ENCODE peak calls at places on chromosomes 16 and 17, in four cellular contexts. A is body of pancreas, G is lower lobe of right lung, J is psoas muscle. H is an unnamed sample.

GRCh38 chr16:77788196-77789084 is at the start of gene VAT1L:
- DNase-seq in J (no peak), G (no peak), A (no peak), H (peak; percentile 69)

GRCh38 chr17:58191259-58191896 is 1.1 kb upstream of the EPX start:
- DNase-seq in A (no peak), G (no peak), J (no peak), H (no peak)

GRCh38 chr17:5241861-5242671 is 7.4 kb upstream of the SCIMP start:
- DNase-seq in J (no peak), G (no peak), A (no peak), H (no peak)

GRCh38 chr17:50157891-50158290 is 7.4 kb upstream of the PPP1R9B start:
- DNase-seq in J (no peak), A (no peak), G (no peak), H (no peak)

GRCh38 chr16:68328860-68329370 is 18.1 kb downstream of the PRMT7 start:
- DNase-seq in G (no peak), A (no peak), J (no peak), H (no peak)

GRCh38 chr17:29570521-29570920 is 2.0 kb downstream of the TP53I13 start:
- DNase-seq in G (no peak), A (no peak), J (no peak), H (no peak)

GRCh38 chr17:64172510-64172909 is 42.6 kb upstream of the ERN1 start:
- DNase-seq in G (no peak), A (no peak), J (no peak), H (no peak)

GRCh38 chr17:14046978-14047377 is 22.3 kb upstream of the COX10 start:
- DNase-seq in G (no peak), A (no peak), J (no peak), H (no peak)

GRCh38 chr17:56230660-56231059 is 77.4 kb downstream of the ANKFN1 start:
- DNase-seq in A (no peak), G (no peak), J (peak; percentile 27), H (no peak)

GRCh38 chr17:69539274-69539673 is 124.8 kb downstream of the MAP2K6 start:
- DNase-seq in J (no peak), A (no peak), G (no peak), H (no peak)

GRCh38 chr16:83206426-83206825 is 579.7 kb downstream of the CDH13 start:
- DNase-seq in J (no peak), A (no peak), G (no peak), H (no peak)

GRCh38 chr17:3923466-3924190 is 7.4 kb upstream of the P2RX1 start:
- DNase-seq in J (no peak), A (no peak), G (no peak), H (no peak)

GRCh38 chr16:4687416-4687815 is 5.9 kb upstream of the NUDT16L1 start:
- DNase-seq in J (no peak), G (no peak), A (no peak), H (no peak)

GRCh38 chr17:31392002-31392855 is 754 bp downstream of the RAB11FIP4 start:
- DNase-seq in J (no peak), G (no peak), A (peak; percentile 23), H (peak; percentile 60)

GRCh38 chr16:15516609-15517008 is 82.2 kb downstream of the BMERB1 start:
- DNase-seq in J (no peak), A (no peak), G (no peak), H (no peak)

GRCh38 chr16:46789499-46790414 is 41.2 kb downstream of the C16orf87 start:
- DNase-seq in G (peak; percentile 86), A (peak; percentile 85), J (peak; percentile 76), H (peak; percentile 61)

GRCh38 chr16:49589721-49590120 is 216.1 kb downstream of the C16orf78 start:
- DNase-seq in G (no peak), A (no peak), J (no peak), H (no peak)
- H3K4me1 ChIP-seq in G (no peaks in the 10 kb centered on the region), A (no peaks in the 10 kb centered on the region), J (peaks cover 22% of the 10 kb centered on the region), H (no peaks in the 10 kb centered on the region)

GRCh38 chr16:7317982-7318381 is 14.7 kb upstream of the RBFOX1 start:
- DNase-seq in J (no peak), G (no peak), A (no peak), H (no peak)

GRCh38 chr16:7318661-7319060 is 14.0 kb upstream of the RBFOX1 start:
- DNase-seq in G (no peak), A (no peak), J (no peak), H (no peak)

GRCh38 chr16:7315813-7316212 is 16.8 kb upstream of the RBFOX1 start:
- DNase-seq in A (no peak), G (no peak), J (no peak), H (no peak)

GRCh38 chr16:7316266-7316888 is 16.3 kb upstream of the RBFOX1 start:
- DNase-seq in G (no peak), J (no peak), A (no peak), H (no peak)

DNA sequence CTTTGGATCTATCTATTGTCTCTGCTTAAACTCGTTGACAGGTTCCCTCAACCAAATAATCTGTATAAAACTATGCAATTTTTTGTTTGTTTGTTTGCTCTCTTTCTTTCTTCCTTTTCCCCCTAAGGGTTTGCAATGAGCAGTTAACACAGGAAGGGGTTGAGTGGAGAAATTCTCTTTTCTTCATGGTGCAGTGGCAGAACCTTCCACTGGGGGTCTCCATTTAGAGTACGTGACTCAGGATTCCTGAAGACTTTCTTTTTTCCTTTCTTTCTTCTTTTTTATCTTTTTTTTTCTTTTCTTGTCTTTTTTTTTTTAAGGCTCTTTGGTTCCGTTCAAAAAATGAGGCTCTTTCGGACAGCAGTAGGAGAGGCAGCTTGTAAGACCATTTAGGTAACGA is 19.5 kb upstream of the RBFOX1 start:
- DNase-seq in A (no peak), G (no peak), J (no peak), H (no peak)
- H3K4me1 ChIP-seq in A (no peaks in the 10 kb centered on the region), G (no peaks in the 10 kb centered on the region), J (peaks cover 3% of the 10 kb centered on the region), H (no peaks in the 10 kb centered on the region)

DNA sequence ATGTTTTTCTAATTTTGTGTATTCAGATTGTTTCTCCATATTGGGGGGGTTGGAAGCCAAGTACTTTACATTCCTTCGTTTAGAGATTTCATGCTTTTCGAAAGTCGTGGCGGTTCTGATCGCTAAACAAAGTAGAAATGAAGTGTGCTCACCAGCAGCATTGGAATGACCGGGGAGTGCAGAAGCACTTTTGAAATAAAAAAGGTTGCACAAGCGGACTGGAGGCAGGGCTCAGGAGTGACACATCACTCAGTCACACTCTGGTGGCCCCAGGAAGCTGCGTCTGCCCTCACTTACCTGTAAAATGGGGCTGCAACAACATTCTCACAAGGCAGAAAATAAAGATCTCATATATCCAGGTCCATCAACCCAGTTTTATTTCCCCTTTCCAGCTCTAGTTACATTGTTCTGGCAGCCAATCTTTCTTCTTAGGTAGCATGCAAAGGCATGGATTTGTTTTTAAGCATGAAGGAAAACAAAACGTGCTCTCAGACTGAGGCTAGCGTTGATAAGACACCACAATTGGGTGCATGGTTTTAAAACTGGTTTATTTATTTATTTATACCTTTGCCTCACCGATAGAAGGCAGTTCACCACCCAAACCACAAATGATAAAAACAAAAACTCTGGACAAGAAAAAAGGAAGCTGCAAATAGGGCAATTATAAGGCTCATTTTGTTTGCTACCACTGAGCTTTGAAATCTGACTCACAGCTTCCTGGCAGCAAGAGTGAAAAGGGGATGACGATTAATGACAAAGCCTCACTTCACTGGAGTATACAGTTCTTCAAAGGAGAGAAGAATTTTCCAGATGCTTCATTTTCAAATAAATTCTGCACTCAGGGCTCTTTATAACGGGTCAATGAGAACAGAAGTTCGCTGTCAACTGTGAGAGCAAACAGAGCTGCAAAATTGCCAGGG is 278.6 kb upstream of the IRX5 start:
- DNase-seq in A (no peak), G (peak; percentile 56), J (no peak), H (no peak)
- H3K4me1 ChIP-seq in A (peaks cover 7% of the 10 kb centered on the region), G (peaks cover 26% of the 10 kb centered on the region), J (peaks cover 13% of the 10 kb centered on the region), H (no peaks in the 10 kb centered on the region)

GRCh38 chr17:17593222-17593620 is 1.7 kb upstream of the PEMT start:
- DNase-seq in A (no peak), J (no peak), G (no peak), H (no peak)

GRCh38 chr17:17587614-17588336 is 3.7 kb downstream of the PEMT start:
- DNase-seq in G (no peak), J (no peak), A (no peak), H (no peak)

GRCh38 chr17:17591408-17592265 is at the start of gene PEMT:
- DNase-seq in A (peak; percentile 98), J (peak; percentile 95), G (peak; percentile 98), H (peak; percentile 98)

GRCh38 chr17:17590141-17590735 is 1.3 kb downstream of the PEMT start:
- DNase-seq in A (no peak), J (no peak), G (no peak), H (no peak)

DNA sequence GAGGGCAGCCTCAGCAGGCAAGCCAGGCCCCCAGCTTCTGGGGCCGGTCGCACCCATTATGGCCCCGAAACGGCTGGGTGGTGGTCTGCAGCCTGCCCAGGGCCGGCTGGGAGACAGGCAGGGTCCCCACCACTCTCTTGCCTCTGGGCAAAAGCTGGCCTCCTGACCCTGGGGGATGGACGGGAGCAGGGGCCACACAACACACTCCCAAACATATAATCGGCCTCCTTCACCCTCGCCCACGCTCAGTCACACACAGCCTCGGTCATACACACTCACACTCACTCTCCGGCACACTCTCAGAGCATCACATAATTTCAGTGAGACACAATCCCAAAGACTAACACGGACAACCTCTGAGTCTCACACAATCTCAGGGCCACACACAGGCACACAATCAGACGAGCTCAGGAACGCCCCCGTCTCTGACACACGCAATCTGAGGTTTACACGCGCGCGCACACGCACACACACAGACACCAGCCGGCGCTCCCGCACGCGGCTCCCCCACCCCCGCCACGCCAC is 563 bp downstream of the PEMT start:
- DNase-seq in A (no peak), G (no peak), J (no peak), H (no peak)
- H3K4me1 ChIP-seq in A (peaks cover 26% of the 10 kb centered on the region), G (peaks cover 26% of the 10 kb centered on the region), J (peaks cover 16% of the 10 kb centered on the region), H (peaks cover 27% of the 10 kb centered on the region)

GRCh38 chr16:88760424-88761142 is 24.4 kb downstream of the PIEZO1 start:
- DNase-seq in G (no peak), A (peak; percentile 73), J (no peak), H (no peak)
- H3K4me1 ChIP-seq in G (peaks cover 82% of the 10 kb centered on the region), A (peaks cover 63% of the 10 kb centered on the region), J (no peaks in the 10 kb centered on the region), H (peaks cover 62% of the 10 kb centered on the region)

GRCh38 chr17:17702370-17702769 is 21.1 kb downstream of the RAI1 start:
- DNase-seq in A (no peak), G (no peak), J (no peak), H (no peak)

GRCh38 chr17:17702821-17703607 is 21.8 kb downstream of the RAI1 start:
- DNase-seq in A (no peak), J (no peak), G (no peak), H (no peak)

GRCh38 chr17:17701112-17701511 is 19.9 kb downstream of the RAI1 start:
- DNase-seq in J (no peak), A (no peak), G (no peak), H (no peak)

GRCh38 chr17:17700251-17700969 is 19.2 kb downstream of the RAI1 start:
- DNase-seq in G (no peak), A (no peak), J (no peak), H (no peak)

GRCh38 chr17:17701658-17702057 is 20.4 kb downstream of the RAI1 start:
- DNase-seq in A (no peak), J (no peak), G (no peak), H (no peak)
- H3K4me1 ChIP-seq in A (peaks cover 76% of the 10 kb centered on the region), J (peaks cover 32% of the 10 kb centered on the region), G (peaks cover 60% of the 10 kb centered on the region), H (peaks cover 62% of the 10 kb centered on the region)

GRCh38 chr17:59827721-59828477 is 64.8 kb downstream of the TUBD1 start:
- DNase-seq in J (no peak), A (no peak), G (no peak), H (no peak)
- H3K4me1 ChIP-seq in J (peaks cover 46% of the 10 kb centered on the region), A (peaks cover 62% of the 10 kb centered on the region), G (peaks cover 57% of the 10 kb centered on the region), H (no peaks in the 10 kb centered on the region)

H was measured in tibial artery.